ENCODE peak calls at places on chromosomes 4 and X, in nine cellular contexts. B is OCI-LY7, Y is GM23248, D is PC-3, X is hepatocyte, C is MM.1S, M is neural progenitor cell, W is HCT116, T is GM23338. E is an unnamed sample.

GRCh38 chrX:20066968-20067708 is 49.6 kb downstream of the MAP7D2 start:
- DNase-seq in B (peak), Y (peak), D (peak), X (peak), C (peak), M (peak), W (peak), T (peak), E (peak)

GRCh38 chr4:91256043-91256442 is 1047.7 kb upstream of the GRID2 start:
- DNase-seq in B (no peak), Y (no peak), D (no peak), X (no peak), C (no peak), M (peak), W (no peak), T (peak), E (no peak)

GRCh38 chr4:179748837-179749236 is 2306.6 kb upstream of the AGA start:
- DNase-seq in B (no peak), Y (no peak), D (no peak), X (no peak), C (no peak), M (no peak), W (no peak), T (no peak), E (no peak)

GRCh38 chr4:3234171-3235029 is 14.6 kb upstream of the MSANTD1 start:
- DNase-seq in B (no peak), Y (no peak), D (no peak), X (no peak), C (no peak), M (no peak), W (no peak), T (no peak), E (peak)

GRCh38 chrX:78125148-78125547 is 14.3 kb downstream of the TAF9B start:
- DNase-seq in B (no peak), Y (no peak), D (no peak), X (no peak), C (no peak), M (no peak), W (no peak), T (no peak), E (no peak)

GRCh38 chrX:27439771-27440170 is 23.4 kb downstream of the PPP4R3C start:
- DNase-seq in B (no peak), Y (no peak), D (no peak), X (no peak), C (no peak), M (no peak), W (no peak), T (no peak), E (no peak)

GRCh38 chr4:159481936-159482335 is 379.1 kb downstream of the RAPGEF2 start:
- DNase-seq in B (no peak), Y (no peak), D (no peak), X (no peak), C (no peak), M (no peak), W (no peak), T (no peak), E (no peak)

GRCh38 chr4:175705407-175705806 is 106.7 kb downstream of the GPM6A start:
- DNase-seq in B (no peak), Y (peak), D (no peak), X (peak), C (no peak), M (peak), W (no peak), T (peak), E (peak)

GRCh38 chrX:56784666-56785065 is 55.6 kb downstream of the NBDY start:
- DNase-seq in B (no peak), Y (no peak), D (no peak), X (no peak), C (no peak), M (no peak), W (no peak), T (no peak), E (no peak)

DNA sequence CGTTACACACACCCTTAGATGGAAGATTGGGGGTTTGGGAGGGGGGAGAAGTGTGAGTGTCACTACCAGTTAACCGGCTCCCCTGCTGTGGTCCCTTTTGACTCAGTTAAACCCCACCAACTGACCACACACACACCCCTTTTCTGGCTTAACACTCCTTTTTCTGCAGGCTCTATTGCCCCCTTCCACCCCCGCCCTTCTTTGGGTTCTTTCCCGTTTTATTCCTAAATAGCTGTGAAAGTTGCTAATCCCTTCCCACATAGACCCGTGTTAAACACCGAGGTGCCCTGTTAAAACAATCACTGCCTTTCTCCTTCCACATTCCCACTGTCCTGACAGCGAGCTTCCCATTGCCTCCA is 3.7 kb upstream of the NR3C2 start:
- DNase-seq in B (no peak), Y (no peak), D (no peak), X (no peak), C (no peak), M (peak), W (no peak), T (peak), E (no peak)
- TF ChIP-seq EZH2phosphoT487 in B (no peak), Y (no peak), D (no peak), X (no peak), C (no peak), M (no peak), W (no peak), T (no peak), E (no peak)

GRCh38 chr4:55547461-55547770 is 707 bp upstream of the CLOCK start:
- DNase-seq in B (no peak), Y (no peak), D (no peak), X (peak), C (no peak), M (peak), W (no peak), T (peak), E (peak)

GRCh38 chr4:55545681-55546632 is 752 bp downstream of the CLOCK start:
- DNase-seq in B (peak), Y (peak), D (peak), X (peak), C (peak), M (peak), W (peak), T (peak), E (peak)

GRCh38 chr4:55543858-55544257 is 2.9 kb downstream of the CLOCK start:
- DNase-seq in B (peak), Y (peak), D (peak), X (no peak), C (no peak), M (no peak), W (peak), T (no peak), E (peak)

GRCh38 chr4:55546633-55547460 is at the start of gene CLOCK:
- DNase-seq in B (peak), Y (peak), D (peak), X (peak), C (peak), M (peak), W (peak), T (peak), E (peak)

GRCh38 chr4:55545133-55545532 is 1.6 kb downstream of the CLOCK start:
- DNase-seq in B (no peak), Y (peak), D (peak), X (no peak), C (no peak), M (peak), W (peak), T (peak), E (no peak)
- TF ChIP-seq EZH2phosphoT487 in B (no peak), Y (no peak), D (no peak), X (no peak), C (no peak), M (no peak), W (no peak), T (no peak), E (no peak)

GRCh38 chr4:76233088-76233487 is 18.4 kb upstream of the FAM47E start:
- DNase-seq in B (no peak), Y (no peak), D (no peak), X (no peak), C (no peak), M (no peak), W (no peak), T (no peak), E (no peak)

GRCh38 chr4:76235407-76235806 is 16.1 kb upstream of the FAM47E start:
- DNase-seq in B (no peak), Y (no peak), D (no peak), X (no peak), C (no peak), M (no peak), W (no peak), T (no peak), E (no peak)

GRCh38 chr4:76233534-76233933 is 18.0 kb upstream of the FAM47E start:
- DNase-seq in B (no peak), Y (no peak), D (no peak), X (no peak), C (no peak), M (no peak), W (no peak), T (peak), E (peak)

GRCh38 chr4:76234679-76235044 is 16.9 kb upstream of the FAM47E start:
- DNase-seq in B (no peak), Y (no peak), D (no peak), X (no peak), C (no peak), M (no peak), W (no peak), T (no peak), E (no peak)

GRCh38 chr4:76233967-76234678 is 17.4 kb upstream of the FAM47E start:
- DNase-seq in B (no peak), Y (no peak), D (no peak), X (no peak), C (no peak), M (no peak), W (peak), T (peak), E (peak)
- TF ChIP-seq EZH2phosphoT487 in B (no peak), Y (no peak), D (no peak), X (no peak), C (no peak), M (no peak), W (no peak), T (no peak), E (no peak)

GRCh38 chr4:7166981-7167700 is 25.2 kb upstream of the SORCS2 start:
- DNase-seq in B (no peak), Y (no peak), D (no peak), X (peak), C (no peak), M (no peak), W (no peak), T (no peak), E (no peak)
- TF ChIP-seq EZH2phosphoT487 in B (no peak), Y (no peak), D (no peak), X (no peak), C (no peak), M (no peak), W (no peak), T (no peak), E (no peak)

E was measured in SK-N-SH.